ENCODE peak calls at places on chromosomes 2 and 18, in nine cellular contexts. One of them, this sample, is unnamed.

GRCh38 chr18:49645836-49646235 is 84.0 kb downstream of the LIPG start:
- DNase-seq in fibroblast of mammary gland: peak
- DNase-seq in progenitor cell of endocrine pancreas: no peak
- DNase-seq in GM10248: no peak
- DNase-seq in bronchial epithelial cell: no peak
- DNase-seq in Calu3: no peak
- DNase-seq in AG04450: no peak
- DNase-seq in kidney: no peak
- DNase-seq in endodermal cell: peak
- DNase-seq in this sample: no peak

GRCh38 chr2:162524849-162525248 is 180.9 kb downstream of the GCA start:
- DNase-seq in fibroblast of mammary gland: no peak
- DNase-seq in progenitor cell of endocrine pancreas: no peak
- DNase-seq in GM10248: no peak
- DNase-seq in bronchial epithelial cell: no peak
- DNase-seq in Calu3: no peak
- DNase-seq in AG04450: no peak
- DNase-seq in kidney: no peak
- DNase-seq in endodermal cell: no peak
- DNase-seq in this sample: no peak

GRCh38 chr18:79945118-79946042 is 6.1 kb downstream of the SLC66A2 start:
- DNase-seq in fibroblast of mammary gland: no peak
- DNase-seq in progenitor cell of endocrine pancreas: no peak
- DNase-seq in GM10248: no peak
- DNase-seq in bronchial epithelial cell: no peak
- DNase-seq in Calu3: no peak
- DNase-seq in AG04450: no peak
- DNase-seq in kidney: peak
- DNase-seq in endodermal cell: peak
- DNase-seq in this sample: no peak

GRCh38 chr2:163692611-163693482 is 43.0 kb downstream of the FIGN start:
- DNase-seq in fibroblast of mammary gland: peak
- DNase-seq in progenitor cell of endocrine pancreas: no peak
- DNase-seq in GM10248: no peak
- DNase-seq in bronchial epithelial cell: no peak
- DNase-seq in Calu3: peak
- DNase-seq in AG04450: peak
- DNase-seq in kidney: no peak
- DNase-seq in endodermal cell: peak
- DNase-seq in this sample: no peak

GRCh38 chr2:28636491-28636890 is 115.1 kb upstream of the PPP1CB start:
- DNase-seq in fibroblast of mammary gland: no peak
- DNase-seq in progenitor cell of endocrine pancreas: no peak
- DNase-seq in GM10248: no peak
- DNase-seq in bronchial epithelial cell: no peak
- DNase-seq in Calu3: no peak
- DNase-seq in AG04450: no peak
- DNase-seq in kidney: no peak
- DNase-seq in endodermal cell: no peak
- DNase-seq in this sample: no peak

GRCh38 chr2:209938906-209939305 is 63.5 kb upstream of the RPE start:
- DNase-seq in fibroblast of mammary gland: no peak
- DNase-seq in progenitor cell of endocrine pancreas: no peak
- DNase-seq in GM10248: no peak
- DNase-seq in bronchial epithelial cell: peak
- DNase-seq in Calu3: no peak
- DNase-seq in AG04450: no peak
- DNase-seq in kidney: no peak
- DNase-seq in endodermal cell: no peak
- DNase-seq in this sample: no peak

GRCh38 chr2:206797376-206797775 is 32.0 kb downstream of the FASTKD2 start:
- DNase-seq in fibroblast of mammary gland: no peak
- DNase-seq in progenitor cell of endocrine pancreas: no peak
- DNase-seq in GM10248: no peak
- DNase-seq in bronchial epithelial cell: no peak
- DNase-seq in Calu3: no peak
- DNase-seq in AG04450: no peak
- DNase-seq in kidney: no peak
- DNase-seq in endodermal cell: no peak
- DNase-seq in this sample: no peak

GRCh38 chr2:180559766-180560165 is 420.6 kb upstream of the UBE2E3 start:
- DNase-seq in fibroblast of mammary gland: no peak
- DNase-seq in progenitor cell of endocrine pancreas: no peak
- DNase-seq in GM10248: no peak
- DNase-seq in bronchial epithelial cell: no peak
- DNase-seq in Calu3: no peak
- DNase-seq in AG04450: no peak
- DNase-seq in kidney: no peak
- DNase-seq in endodermal cell: peak
- DNase-seq in this sample: no peak

GRCh38 chr18:34772887-34773286 is 62.8 kb downstream of the DTNA start:
- DNase-seq in fibroblast of mammary gland: peak
- DNase-seq in progenitor cell of endocrine pancreas: no peak
- DNase-seq in GM10248: no peak
- DNase-seq in bronchial epithelial cell: peak
- DNase-seq in Calu3: no peak
- DNase-seq in AG04450: no peak
- DNase-seq in kidney: no peak
- DNase-seq in endodermal cell: no peak
- DNase-seq in this sample: peak

GRCh38 chr2:55009277-55010055 is 40.8 kb downstream of the RTN4 start:
- DNase-seq in fibroblast of mammary gland: no peak
- DNase-seq in progenitor cell of endocrine pancreas: no peak
- DNase-seq in GM10248: no peak
- DNase-seq in bronchial epithelial cell: no peak
- DNase-seq in Calu3: no peak
- DNase-seq in AG04450: no peak
- DNase-seq in kidney: no peak
- DNase-seq in endodermal cell: no peak
- DNase-seq in this sample: no peak

GRCh38 chr2:47724221-47724981 is 58.5 kb upstream of the MSH6 start:
- DNase-seq in fibroblast of mammary gland: peak
- DNase-seq in progenitor cell of endocrine pancreas: no peak
- DNase-seq in GM10248: peak
- DNase-seq in bronchial epithelial cell: peak
- DNase-seq in Calu3: no peak
- DNase-seq in AG04450: no peak
- DNase-seq in kidney: no peak
- DNase-seq in endodermal cell: peak
- DNase-seq in this sample: no peak

DNA sequence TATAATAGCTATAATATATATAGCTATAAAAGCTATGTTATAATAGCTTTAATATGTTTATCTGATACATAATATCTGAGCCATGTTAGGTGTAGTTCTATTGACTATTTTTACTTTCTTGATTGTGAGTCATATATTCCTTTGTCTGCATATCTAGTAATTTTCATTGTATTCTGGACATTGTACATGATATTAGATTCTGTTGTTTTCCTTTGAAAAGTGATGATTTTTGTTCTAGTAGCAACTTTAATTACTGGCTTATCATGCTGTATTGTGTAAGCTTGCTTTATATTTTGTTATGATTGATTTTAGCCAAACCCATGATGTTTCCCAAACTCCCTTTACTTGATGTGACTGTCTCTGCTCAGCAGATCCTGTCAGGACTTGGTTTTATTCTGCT is 125.7 kb upstream of the TCF4 start:
- DNase-seq in fibroblast of mammary gland: no peak
- DNase-seq in progenitor cell of endocrine pancreas: no peak
- DNase-seq in GM10248: no peak
- DNase-seq in bronchial epithelial cell: no peak
- DNase-seq in Calu3: no peak
- DNase-seq in AG04450: no peak
- DNase-seq in kidney: no peak
- DNase-seq in endodermal cell: no peak
- DNase-seq in this sample: no peak
- TF ChIP-seq CTCF in fibroblast of mammary gland: no peak
- TF ChIP-seq CTCF in progenitor cell of endocrine pancreas: no peak
- TF ChIP-seq CTCF in GM10248: no peak
- TF ChIP-seq CTCF in bronchial epithelial cell: no peak
- TF ChIP-seq CTCF in Calu3: no peak
- TF ChIP-seq CTCF in AG04450: no peak
- TF ChIP-seq CTCF in kidney: no peak
- TF ChIP-seq CTCF in endodermal cell: no peak
- TF ChIP-seq CTCF in this sample: no peak

GRCh38 chr18:53906681-53907080 is 317.8 kb downstream of the MBD2 start:
- DNase-seq in fibroblast of mammary gland: peak
- DNase-seq in progenitor cell of endocrine pancreas: no peak
- DNase-seq in GM10248: no peak
- DNase-seq in bronchial epithelial cell: no peak
- DNase-seq in Calu3: no peak
- DNase-seq in AG04450: no peak
- DNase-seq in kidney: no peak
- DNase-seq in endodermal cell: no peak
- DNase-seq in this sample: no peak

GRCh38 chr18:53911200-53911599 is 313.3 kb downstream of the MBD2 start:
- DNase-seq in fibroblast of mammary gland: no peak
- DNase-seq in progenitor cell of endocrine pancreas: no peak
- DNase-seq in GM10248: no peak
- DNase-seq in bronchial epithelial cell: no peak
- DNase-seq in Calu3: no peak
- DNase-seq in AG04450: no peak
- DNase-seq in kidney: no peak
- DNase-seq in endodermal cell: no peak
- DNase-seq in this sample: no peak

DNA sequence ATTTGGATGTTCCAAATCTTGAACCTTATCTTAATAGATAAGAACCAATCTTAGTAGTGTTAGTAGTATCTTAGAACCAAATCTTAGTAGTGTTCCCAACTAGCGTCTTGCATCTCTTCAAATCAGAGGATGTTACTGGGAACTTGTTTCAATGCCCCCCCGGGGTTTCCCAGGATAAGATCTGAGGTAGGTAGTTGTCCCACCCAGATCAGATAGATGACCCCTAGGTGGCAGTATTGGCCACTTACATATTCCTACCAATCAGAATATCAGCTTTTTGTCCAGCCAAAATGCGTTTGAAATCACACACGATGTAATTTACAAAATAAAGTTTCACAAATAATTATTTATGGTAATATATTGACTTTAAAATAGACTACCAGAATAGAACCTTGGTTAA is 314.8 kb downstream of the MBD2 start:
- DNase-seq in fibroblast of mammary gland: peak
- DNase-seq in progenitor cell of endocrine pancreas: no peak
- DNase-seq in GM10248: no peak
- DNase-seq in bronchial epithelial cell: peak
- DNase-seq in Calu3: peak
- DNase-seq in AG04450: no peak
- DNase-seq in kidney: no peak
- DNase-seq in endodermal cell: no peak
- DNase-seq in this sample: no peak
- TF ChIP-seq CTCF in fibroblast of mammary gland: peak
- TF ChIP-seq CTCF in progenitor cell of endocrine pancreas: no peak
- TF ChIP-seq CTCF in GM10248: peak
- TF ChIP-seq CTCF in bronchial epithelial cell: peak
- TF ChIP-seq CTCF in Calu3: peak
- TF ChIP-seq CTCF in AG04450: no peak
- TF ChIP-seq CTCF in kidney: peak
- TF ChIP-seq CTCF in endodermal cell: no peak
- TF ChIP-seq CTCF in this sample: peak

GRCh38 chr18:55158570-55158969 is 199.3 kb upstream of the CCDC68 start:
- DNase-seq in fibroblast of mammary gland: no peak
- DNase-seq in progenitor cell of endocrine pancreas: no peak
- DNase-seq in GM10248: no peak
- DNase-seq in bronchial epithelial cell: no peak
- DNase-seq in Calu3: no peak
- DNase-seq in AG04450: no peak
- DNase-seq in kidney: no peak
- DNase-seq in endodermal cell: no peak
- DNase-seq in this sample: no peak
- TF ChIP-seq CTCF in fibroblast of mammary gland: no peak
- TF ChIP-seq CTCF in progenitor cell of endocrine pancreas: no peak
- TF ChIP-seq CTCF in GM10248: no peak
- TF ChIP-seq CTCF in bronchial epithelial cell: no peak
- TF ChIP-seq CTCF in Calu3: no peak
- TF ChIP-seq CTCF in AG04450: no peak
- TF ChIP-seq CTCF in kidney: no peak
- TF ChIP-seq CTCF in endodermal cell: no peak
- TF ChIP-seq CTCF in this sample: no peak

DNA sequence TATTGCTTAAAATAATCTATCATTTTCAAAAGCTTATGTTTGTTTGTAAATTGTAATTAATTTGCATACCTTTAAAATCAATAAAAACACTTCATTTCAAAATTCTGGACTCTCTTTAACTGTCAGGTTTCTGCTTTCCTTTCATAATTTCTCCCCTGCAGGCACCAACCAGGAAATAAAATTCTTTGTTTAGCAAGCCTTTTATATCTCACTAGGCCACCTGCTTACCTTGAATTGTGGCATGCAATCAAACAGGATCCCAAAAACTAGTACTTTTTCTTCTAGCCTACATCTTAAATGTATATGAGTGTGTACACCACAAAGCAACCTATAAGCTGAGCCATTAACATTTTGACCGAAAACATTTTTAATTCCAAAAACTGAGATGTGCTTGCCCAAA is 233.1 kb downstream of the NR4A2 start:
- DNase-seq in fibroblast of mammary gland: no peak
- DNase-seq in progenitor cell of endocrine pancreas: no peak
- DNase-seq in GM10248: no peak
- DNase-seq in bronchial epithelial cell: no peak
- DNase-seq in Calu3: no peak
- DNase-seq in AG04450: no peak
- DNase-seq in kidney: no peak
- DNase-seq in endodermal cell: no peak
- DNase-seq in this sample: no peak
- TF ChIP-seq CTCF in fibroblast of mammary gland: no peak
- TF ChIP-seq CTCF in progenitor cell of endocrine pancreas: no peak
- TF ChIP-seq CTCF in GM10248: no peak
- TF ChIP-seq CTCF in bronchial epithelial cell: no peak
- TF ChIP-seq CTCF in Calu3: no peak
- TF ChIP-seq CTCF in AG04450: no peak
- TF ChIP-seq CTCF in kidney: no peak
- TF ChIP-seq CTCF in endodermal cell: no peak
- TF ChIP-seq CTCF in this sample: no peak